ENCODE peak calls at places on chromosomes 13 and 19, in nine cellular contexts. T is AG20443; E is nucleus accumbens; I is endothelial cell; U is activated naive CD4-positive, alpha-beta T cell treated with anti-CD3 and anti-CD28 coated beads for 36 hours; W is stimulated activated CD4-positive, alpha-beta T cell treated with anti-CD3 and anti-CD28 coated beads, Interleukin-2, amount 100 ng/mL, for 48 hours; Z is foreskin fibroblast; P is heart right ventricle; B is heart left ventricle. K is an unnamed sample.

GRCh38 chr13:63631006-63631405 is 2215.4 kb upstream of the PCDH20 start:
- DNase-seq in T (no peak), E (no peak), I (no peak), U (no peak), W (no peak), Z (no peak), P (no peak), B (no peak), K (no peak)

GRCh38 chr19:5850743-5851293 is 431 bp downstream of the FUT3 start:
- DNase-seq in T (peak), E (no peak), I (no peak), U (no peak), W (no peak), Z (peak), P (no peak), B (no peak), K (no peak)

GRCh38 chr13:94657167-94657566 is 55.2 kb downstream of the SOX21 start:
- DNase-seq in T (no peak), E (no peak), I (no peak), U (peak), W (no peak), Z (peak), P (no peak), B (no peak), K (no peak)

GRCh38 chr13:114089751-114090400 is 42.5 kb downstream of the RASA3 start:
- DNase-seq in T (no peak), E (no peak), I (no peak), U (no peak), W (no peak), Z (no peak), P (no peak), B (no peak), K (no peak)

GRCh38 chr19:38030681-38031422 is 123.8 kb downstream of the SIPA1L3 start:
- DNase-seq in T (no peak), E (no peak), I (no peak), U (no peak), W (no peak), Z (no peak), P (no peak), B (no peak), K (no peak)

GRCh38 chr13:48055712-48056111 is 18.2 kb downstream of the NUDT15 start:
- DNase-seq in T (no peak), E (no peak), I (no peak), U (no peak), W (no peak), Z (no peak), P (no peak), B (no peak), K (no peak)

GRCh38 chr13:36820222-36820621 is 1.2 kb downstream of the RFXAP start:
- DNase-seq in T (no peak), E (no peak), I (no peak), U (no peak), W (no peak), Z (no peak), P (no peak), B (no peak), K (no peak)

GRCh38 chr19:49553451-49554271 is 25.9 kb downstream of the RCN3 start:
- DNase-seq in T (peak), E (no peak), I (no peak), U (peak), W (no peak), Z (peak), P (no peak), B (no peak), K (no peak)

GRCh38 chr19:19582471-19582870 is 36.0 kb downstream of the PBX4 start:
- DNase-seq in T (no peak), E (no peak), I (no peak), U (no peak), W (no peak), Z (no peak), P (no peak), B (no peak), K (no peak)

GRCh38 chr13:112757759-112758086 is 67.9 kb downstream of the ATP11A start:
- DNase-seq in T (no peak), E (no peak), I (no peak), U (no peak), W (no peak), Z (no peak), P (no peak), B (no peak), K (no peak)

GRCh38 chr19:50489461-50490011 is 12.9 kb upstream of the GARIN5A start:
- DNase-seq in T (no peak), E (no peak), I (no peak), U (no peak), W (no peak), Z (no peak), P (no peak), B (no peak), K (no peak)

GRCh38 chr13:76380436-76381065 is 505.7 kb downstream of the KCTD12 start:
- DNase-seq in T (no peak), E (no peak), I (no peak), U (no peak), W (no peak), Z (no peak), P (no peak), B (no peak), K (peak)

GRCh38 chr19:11404588-11405258 is 14.4 kb downstream of the RGL3 start:
- DNase-seq in T (no peak), E (no peak), I (no peak), U (no peak), W (no peak), Z (no peak), P (no peak), B (no peak), K (no peak)

GRCh38 chr13:109818891-109819290 is 32.5 kb upstream of the IRS2 start:
- DNase-seq in T (no peak), E (no peak), I (no peak), U (no peak), W (no peak), Z (peak), P (no peak), B (no peak), K (no peak)

GRCh38 chr13:44092053-44092452 is 212.3 kb downstream of the LACC1 start:
- DNase-seq in T (no peak), E (no peak), I (no peak), U (no peak), W (no peak), Z (no peak), P (no peak), B (no peak), K (no peak)

GRCh38 chr13:36088001-36088400 is 43.2 kb downstream of the DCLK1 start:
- DNase-seq in T (no peak), E (no peak), I (no peak), U (no peak), W (no peak), Z (no peak), P (no peak), B (no peak), K (no peak)

GRCh38 chr19:1618157-1619093 is 13.2 kb upstream of the UQCR11 start:
- DNase-seq in T (peak), E (no peak), I (peak), U (peak), W (no peak), Z (peak), P (peak), B (no peak), K (no peak)

GRCh38 chr19:49896863-49897621 is at the start of gene IL4I1:
- DNase-seq in T (peak), E (no peak), I (no peak), U (peak), W (peak), Z (peak), P (no peak), B (peak), K (peak)

GRCh38 chr13:42043676-42044075 is 4.8 kb upstream of the DGKH start:
- DNase-seq in T (no peak), E (no peak), I (no peak), U (no peak), W (no peak), Z (no peak), P (no peak), B (no peak), K (no peak)